ENCODE peak calls at places on chromosomes 1 and 21, in ten cellular contexts. H, P, Y, R, C, N, Q, I, A and L are unnamed samples.

GRCh38 chr1:169326644-169327316 is 40.8 kb downstream of the NME7 start:
- DNase-seq in C (peak; percentile 64), N (no peak), H (peak; percentile 20), I (no peak), P (no peak), R (no peak), A (no peak), Q (no peak), Y (no peak), L (no peak)

GRCh38 chr1:214281902-214282695 is 1.1 kb downstream of the SMYD2 start:
- DNase-seq in Q (no peak), I (peak; percentile 76), R (no peak), H (peak; percentile 68), A (no peak), Y (no peak), P (no peak), N (no peak), C (peak; percentile 82), L (peak; percentile 32)

GRCh38 chr1:28878796-28879195 is 35.6 kb upstream of the EPB41 start:
- DNase-seq in N (no peak), Y (no peak), R (no peak), P (no peak), I (peak; percentile 10), H (no peak), A (no peak), C (peak; percentile 59), Q (no peak), L (no peak)

GRCh38 chr1:90784186-90784847 is 67.2 kb upstream of the BARHL2 start:
- DNase-seq in C (no peak), R (no peak), I (no peak), A (no peak), Q (no peak), N (no peak), Y (no peak), H (no peak), P (no peak), L (no peak)

GRCh38 chr1:224513383-224513782 is 78.8 kb upstream of the WDR26 start:
- DNase-seq in P (no peak), I (no peak), Y (no peak), C (no peak), R (no peak), N (no peak), Q (no peak), H (no peak), A (no peak), L (no peak)

GRCh38 chr1:179380299-179380698 is 14.5 kb downstream of the AXDND1 start:
- DNase-seq in Y (no peak), A (no peak), N (no peak), R (no peak), I (no peak), P (no peak), C (no peak), H (no peak), Q (no peak), L (no peak)

GRCh38 chr1:113536182-113536780 is 146.0 kb downstream of the MAGI3 start:
- DNase-seq in Q (no peak), N (no peak), I (no peak), P (no peak), Y (no peak), A (no peak), C (peak; percentile 41), R (no peak), H (peak; percentile 26), L (no peak)

GRCh38 chr1:231990388-231990787 is 363.8 kb downstream of the DISC1 start:
- DNase-seq in Q (no peak), I (no peak), P (no peak), H (no peak), A (no peak), C (no peak), R (no peak), Y (no peak), N (no peak), L (no peak)

GRCh38 chr1:151713874-151714273 is 2.7 kb downstream of the CELF3 start:
- DNase-seq in I (no peak), Q (no peak), N (no peak), Y (no peak), H (no peak), C (peak; percentile 65), R (no peak), P (no peak), A (no peak), L (no peak)

GRCh38 chr1:157992813-157993178 is 649 bp upstream of the KIRREL1 start:
- DNase-seq in H (no peak), C (no peak), Q (no peak), Y (no peak), A (no peak), I (no peak), R (no peak), N (no peak), P (no peak), L (peak; percentile 26)

GRCh38 chr1:185654199-185654951 is 79.8 kb upstream of the HMCN1 start:
- DNase-seq in R (no peak), I (no peak), Q (no peak), Y (no peak), N (no peak), A (no peak), P (no peak), H (no peak), C (peak; percentile 92), L (no peak)

GRCh38 chr1:155636397-155637153 is 26.6 kb downstream of the MSTO1 start:
- DNase-seq in P (no peak), H (no peak), N (no peak), Q (no peak), R (no peak), Y (no peak), A (no peak), I (no peak), C (no peak), L (no peak)

GRCh38 chr1:184296466-184297243 is 90.2 kb upstream of the C1orf21 start:
- DNase-seq in Q (no peak), R (no peak), Y (no peak), I (peak; percentile 91), C (peak; percentile 11), P (no peak), A (no peak), N (no peak), H (peak; percentile 87), L (peak; percentile 99)

GRCh38 chr21:44401386-44402160 is 48.2 kb downstream of the TRPM2 start:
- DNase-seq in C (no peak), A (no peak), R (no peak), Q (no peak), P (no peak), N (no peak), Y (no peak), I (no peak), H (no peak), L (no peak)

GRCh38 chr1:8412183-8412831 is 94.4 kb downstream of the SLC45A1 start:
- DNase-seq in P (no peak), Y (no peak), H (peak; percentile 57), Q (no peak), A (no peak), R (no peak), N (no peak), C (peak; percentile 41), I (no peak), L (peak; percentile 43)

GRCh38 chr21:26027696-26028095 is 142.9 kb downstream of the APP start:
- DNase-seq in R (no peak), Q (no peak), C (peak; percentile 18), I (no peak), Y (no peak), A (no peak), P (no peak), H (no peak), N (no peak), L (no peak)

GRCh38 chr1:36531833-36532232 is 49.1 kb upstream of the CSF3R start:
- DNase-seq in Q (no peak), Y (no peak), H (no peak), R (no peak), P (no peak), I (no peak), C (no peak), N (no peak), A (no peak), L (no peak)

GRCh38 chr1:155648207-155649147 is 38.5 kb downstream of the MSTO1 start:
- DNase-seq in Y (no peak), I (no peak), H (peak; percentile 80), Q (no peak), P (peak; percentile 53), C (peak; percentile 93), R (no peak), A (no peak), N (no peak), L (peak; percentile 87)

GRCh38 chr1:222798111-222798510 is 16.7 kb upstream of the DISP1 start:
- DNase-seq in I (no peak), Y (no peak), Q (no peak), H (no peak), A (no peak), C (peak; percentile 84), N (no peak), P (no peak), R (no peak), L (peak; percentile 22)

GRCh38 chr1:208007938-208008342 is 97.0 kb upstream of the CD34 start:
- DNase-seq in Y (no peak), Q (no peak), P (no peak), H (peak; percentile 36), I (no peak), A (no peak), N (no peak), C (peak; percentile 68), R (no peak), L (no peak)

GRCh38 chr21:32360401-32360981 is 32.3 kb downstream of the URB1 start:
- DNase-seq in Q (no peak), H (no peak), Y (no peak), A (no peak), I (no peak), N (no peak), P (no peak), R (no peak), C (peak; percentile 78), L (no peak)

GRCh38 chr1:41468082-41468762 is 16.3 kb downstream of the EDN2 start:
- DNase-seq in I (no peak), H (no peak), Q (no peak), P (no peak), Y (no peak), R (no peak), N (no peak), C (no peak), A (no peak), L (no peak)

GRCh38 chr1:46983825-46984586 is 39.5 kb upstream of the CYP4X1 start:
- DNase-seq in Q (no peak), H (no peak), C (no peak), I (no peak), Y (no peak), R (no peak), A (no peak), N (no peak), P (no peak), L (no peak)

GRCh38 chr1:83490988-83491387 is 507.9 kb downstream of the TTLL7 start:
- DNase-seq in N (no peak), A (no peak), Q (no peak), R (no peak), H (no peak), P (no peak), I (no peak), C (no peak), Y (no peak), L (no peak)

GRCh38 chr1:19651141-19651737 is 7.1 kb downstream of the NBL1 start:
- DNase-seq in Q (no peak), H (peak; percentile 60), C (no peak), P (no peak), Y (no peak), I (peak; percentile 74), N (peak; percentile 38), R (peak; percentile 38), A (no peak), L (peak; percentile 60)

GRCh38 chr1:145977486-145978476 is 13.3 kb downstream of the POLR3GL start:
- DNase-seq in I (peak; percentile 74), A (peak; percentile 66), Q (peak; percentile 63), R (peak; percentile 59), N (peak; percentile 74), Y (no peak), C (peak; percentile 72), P (peak; percentile 59), H (peak; percentile 74), L (peak; percentile 93)

GRCh38 chr1:54137532-54138061 is 15.2 kb downstream of the CDCP2 start:
- DNase-seq in P (no peak), A (no peak), R (no peak), Q (no peak), Y (no peak), N (no peak), H (no peak), I (no peak), C (no peak), L (no peak)

GRCh38 chr1:218472885-218473284 is 127.7 kb downstream of the TGFB2 start:
- DNase-seq in I (no peak), H (no peak), Q (no peak), N (no peak), C (no peak), Y (no peak), P (no peak), A (no peak), R (no peak), L (no peak)